ENCODE peak calls at places on chromosomes 4 and X, in five cellular contexts. S is retinal pigment epithelial cell, I is activated B cell treated with CpG ODN at 0.5 μM for 24 hours, A is colonic mucosa, G is fibroblast of mammary gland. K is an unnamed sample.

GRCh38 chrX:107823456-107823855 is 2.2 kb upstream of the MID2 start:
- DNase-seq in S (no peak), I (no peak), A (no peak), G (peak; percentile 86), K (no peak)

GRCh38 chrX:17638731-17639130 is 98.6 kb upstream of the SCML1 start:
- DNase-seq in S (no peak), I (no peak), A (no peak), G (no peak), K (no peak)

GRCh38 chr4:105092356-105092755 is 54.3 kb upstream of the TET2 start:
- DNase-seq in S (peak; percentile 94), I (no peak), A (peak; percentile 34), G (peak; percentile 95), K (no peak)

GRCh38 chr4:129138762-129139496 is 43.0 kb downstream of the C4orf33 start:
- DNase-seq in S (no peak), I (no peak), A (no peak), G (no peak), K (no peak)

GRCh38 chr4:173288698-173289350 is 45.3 kb downstream of the HMGB2 start:
- DNase-seq in S (no peak), I (no peak), A (no peak), G (no peak), K (no peak)

GRCh38 chr4:7513731-7514130 is 79.0 kb upstream of the PSAPL1 start:
- DNase-seq in S (no peak), I (no peak), A (no peak), G (peak; percentile 33), K (no peak)

GRCh38 chrX:119325456-119325855 is 73.7 kb upstream of the SLC25A43 start:
- DNase-seq in S (no peak), I (no peak), A (no peak), G (no peak), K (no peak)

GRCh38 chr4:107743532-107743931 is 23.5 kb upstream of the PAPSS1 start:
- DNase-seq in S (no peak), I (no peak), A (no peak), G (no peak), K (no peak)

GRCh38 chr4:94926936-94927335 is 169.2 kb downstream of the BMPR1B start:
- DNase-seq in S (no peak), I (no peak), A (no peak), G (no peak), K (no peak)

GRCh38 chr4:73918058-73918457 is 48.9 kb downstream of the CXCL1 start:
- DNase-seq in S (no peak), I (no peak), A (no peak), G (no peak), K (no peak)

GRCh38 chr4:82500106-82500738 is 61.6 kb downstream of the TMEM150C start:
- DNase-seq in S (no peak), I (no peak), A (no peak), G (peak; percentile 37), K (no peak)

GRCh38 chrX:102883491-102883890 is 53.6 kb upstream of the RAB40AL start:
- DNase-seq in S (no peak), I (no peak), A (no peak), G (no peak), K (no peak)

GRCh38 chrX:69080912-69081465 is 84.3 kb downstream of the PJA1 start:
- DNase-seq in S (no peak), I (no peak), A (no peak), G (no peak), K (no peak)

GRCh38 chrX:7486502-7486901 is 338.5 kb upstream of the PUDP start:
- DNase-seq in S (no peak), I (no peak), A (no peak), G (no peak), K (no peak)

GRCh38 chrX:9682456-9682855 is 83.2 kb downstream of the GPR143 start:
- DNase-seq in S (no peak), I (no peak), A (peak; percentile 47), G (peak; percentile 17), K (no peak)

GRCh38 chr4:175411251-175411650 is 400.8 kb downstream of the GPM6A start:
- DNase-seq in S (no peak), I (no peak), A (no peak), G (peak; percentile 33), K (no peak)

GRCh38 chrX:17605676-17606075 is 131.6 kb upstream of the SCML1 start:
- DNase-seq in S (no peak), I (no peak), A (no peak), G (no peak), K (no peak)

GRCh38 chr4:56463711-56464110 is 3.7 kb upstream of the SRP72 start:
- DNase-seq in S (no peak), I (no peak), A (no peak), G (no peak), K (no peak)

GRCh38 chrX:130772313-130773140 is 130.5 kb downstream of the ENOX2 start:
- DNase-seq in S (no peak), I (no peak), A (no peak), G (peak; percentile 81), K (no peak)

GRCh38 chrX:154010330-154011087 is 9.2 kb downstream of the IRAK1 start:
- DNase-seq in S (no peak), I (no peak), A (no peak), G (peak; percentile 60), K (peak; percentile 87)

GRCh38 chr4:55378617-55379467 is 16.9 kb upstream of the TMEM165 start:
- DNase-seq in S (no peak), I (no peak), A (peak; percentile 50), G (peak; percentile 81), K (no peak)

GRCh38 chr4:80171251-80171650 is 26.1 kb upstream of the PRDM8 start:
- DNase-seq in S (no peak), I (no peak), A (no peak), G (peak; percentile 80), K (no peak)

GRCh38 chr4:16026155-16026761 is 57.6 kb downstream of the PROM1 start:
- DNase-seq in S (no peak), I (no peak), A (peak; percentile 50), G (peak; percentile 69), K (no peak)

DNA sequence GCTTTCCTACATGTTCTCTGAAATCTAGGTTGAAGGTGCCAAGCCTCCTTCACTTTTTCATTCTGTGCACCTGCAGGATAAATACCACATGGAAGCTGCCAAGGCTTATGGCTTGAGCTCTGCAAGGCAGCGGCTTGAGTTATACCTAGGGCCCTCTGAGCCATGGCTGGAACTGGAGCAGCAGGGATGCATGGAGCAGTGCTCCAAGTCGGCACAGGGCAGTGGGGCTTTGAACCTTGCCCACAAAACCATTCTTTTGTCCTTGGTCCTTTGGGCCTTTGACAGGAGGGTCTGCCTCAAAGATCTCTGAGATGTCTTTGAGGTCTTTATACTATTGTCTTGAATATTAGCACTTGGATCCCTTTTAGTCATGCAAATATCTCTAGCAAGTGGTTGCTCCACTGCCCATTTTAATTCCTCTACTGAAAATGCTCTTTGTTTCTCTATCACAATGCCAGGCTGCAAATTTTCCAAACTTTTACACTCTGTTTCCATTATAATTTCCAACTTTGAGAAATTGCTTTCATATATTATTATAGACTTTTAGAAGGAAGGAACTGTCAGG is 536.2 kb upstream of the KLHL4 start:
- DNase-seq in S (no peak), I (no peak), A (no peak), G (no peak), K (no peak)
- TF ChIP-seq CTCF in S (no peak), I (no peak), A (no peak), G (no peak), K (no peak)

GRCh38 chr4:12724520-12724919 is 759.6 kb downstream of the RAB28 start:
- DNase-seq in S (no peak), I (no peak), A (no peak), G (peak; percentile 4), K (no peak)

GRCh38 chr4:12723849-12724447 is 760.2 kb downstream of the RAB28 start:
- DNase-seq in S (no peak), I (no peak), A (no peak), G (no peak), K (no peak)

GRCh38 chr4:12734586-12734985 is 749.6 kb downstream of the RAB28 start:
- DNase-seq in S (no peak), I (no peak), A (no peak), G (no peak), K (no peak)

DNA sequence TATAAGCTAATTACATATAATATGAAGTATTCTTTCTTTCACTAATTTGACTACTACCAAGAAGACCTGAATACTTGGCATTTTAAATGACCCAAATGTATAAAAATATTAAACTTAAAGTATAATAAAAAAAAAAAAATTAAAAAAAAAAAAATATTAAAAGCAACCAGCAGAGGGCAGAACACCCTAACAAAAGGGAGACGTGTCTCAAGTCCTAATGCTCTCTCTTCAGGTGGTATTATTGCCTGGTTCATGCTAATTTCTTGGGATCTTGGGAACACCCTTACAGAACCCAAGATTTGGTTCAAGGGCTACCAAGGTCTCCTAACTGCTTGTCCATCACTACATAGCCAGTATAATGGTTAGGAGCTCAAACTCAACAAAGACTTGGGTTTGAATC is 754.8 kb downstream of the RAB28 start:
- DNase-seq in S (no peak), I (no peak), A (no peak), G (peak; percentile 37), K (no peak)
- TF ChIP-seq CTCF in S (peak; percentile 40), I (no peak), A (peak; percentile 29), G (peak; percentile 42), K (peak; percentile 62)

DNA sequence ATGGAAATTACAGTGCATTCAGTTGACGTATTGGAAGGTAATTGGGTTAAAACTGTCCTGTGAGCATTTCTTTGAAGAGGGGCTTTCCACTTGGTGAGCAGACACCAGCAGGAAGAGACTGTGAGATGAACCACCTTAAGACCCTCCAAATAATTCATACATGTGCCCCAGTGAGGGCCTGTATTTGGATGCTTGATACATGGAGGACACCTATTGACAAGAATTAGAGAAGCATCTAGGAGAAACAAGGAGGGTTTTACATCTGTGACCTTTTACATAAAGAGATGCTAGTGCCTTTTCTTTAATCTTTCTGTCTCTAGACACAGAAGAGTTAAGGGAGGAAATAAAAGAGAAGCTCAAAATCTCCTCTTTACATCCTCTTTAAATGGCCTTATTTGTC is 1115.3 kb upstream of the IGFBP7 start:
- DNase-seq in S (no peak), I (no peak), A (no peak), G (no peak), K (no peak)
- TF ChIP-seq CTCF in S (no peak), I (no peak), A (no peak), G (no peak), K (no peak)

GRCh38 chr4:150722908-150723362 is 141.0 kb downstream of the MAB21L2 start:
- DNase-seq in S (peak; percentile 3), I (no peak), A (peak; percentile 91), G (peak; percentile 55), K (no peak)
- TF ChIP-seq CTCF in S (peak; percentile 21), I (no peak), A (peak; percentile 35), G (peak; percentile 12), K (no peak)

DNA sequence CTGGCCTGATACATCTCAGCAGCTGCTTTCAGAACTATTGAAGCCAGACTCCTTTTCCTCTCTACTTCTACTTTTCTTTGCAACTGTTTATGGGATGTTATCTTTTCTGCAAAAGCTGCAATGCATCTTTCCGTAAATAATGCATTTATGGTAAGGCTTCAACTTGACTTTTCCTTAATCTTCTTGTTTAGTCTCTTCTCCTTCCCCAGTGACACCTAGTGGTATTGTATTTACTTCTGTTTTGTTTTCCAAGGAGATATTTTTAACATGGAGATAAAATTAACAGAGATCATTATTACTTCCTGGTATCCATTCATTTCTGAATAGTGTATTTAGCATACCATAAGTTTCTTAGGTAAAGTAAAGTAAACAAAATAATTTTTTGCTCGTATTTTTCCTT is 1548.8 kb downstream of the PCDH7 start:
- DNase-seq in S (no peak), I (no peak), A (no peak), G (no peak), K (no peak)
- TF ChIP-seq CTCF in S (peak; percentile 15), I (no peak), A (no peak), G (no peak), K (no peak)

K was measured in CD14-positive monocyte.